ENCODE peak calls at places on chromosomes 1 and 21, in six cellular contexts. One of them, this sample, is unnamed. For H3K36me3, the result is how much of the 10 kb centered on the place peaks cover.

GRCh38 chr1:194338241-194338948 is 1152.0 kb upstream of the B3GALT2 start:
- DNase-seq in H1: no peak
- DNase-seq in IMR-90: peak
- DNase-seq in K562: no peak
- DNase-seq in adrenal gland: no peak
- DNase-seq in prostate gland: no peak
- DNase-seq in this sample: no peak

GRCh38 chr1:14613915-14614314 is 15.4 kb downstream of the KAZN start:
- DNase-seq in H1: no peak
- DNase-seq in IMR-90: no peak
- DNase-seq in K562: no peak
- DNase-seq in adrenal gland: no peak
- DNase-seq in prostate gland: no peak
- DNase-seq in this sample: no peak

GRCh38 chr1:201942129-201942495 is 4.2 kb downstream of the LMOD1 start:
- DNase-seq in H1: no peak
- DNase-seq in IMR-90: no peak
- DNase-seq in K562: no peak
- DNase-seq in adrenal gland: no peak
- DNase-seq in prostate gland: no peak
- DNase-seq in this sample: no peak

GRCh38 chr1:31663622-31664452 is 19.2 kb upstream of the PEF1 start:
- DNase-seq in H1: peak
- DNase-seq in IMR-90: peak
- DNase-seq in K562: peak
- DNase-seq in adrenal gland: peak
- DNase-seq in prostate gland: peak
- DNase-seq in this sample: peak

GRCh38 chr1:109828756-109829505 is 65.2 kb upstream of the EPS8L3 start:
- DNase-seq in H1: no peak
- DNase-seq in IMR-90: peak
- DNase-seq in K562: no peak
- DNase-seq in adrenal gland: peak
- DNase-seq in prostate gland: no peak
- DNase-seq in this sample: no peak

GRCh38 chr1:223845810-223846667 is at the start of gene TP53BP2:
- DNase-seq in H1: peak
- DNase-seq in IMR-90: peak
- DNase-seq in K562: peak
- DNase-seq in adrenal gland: peak
- DNase-seq in prostate gland: peak
- DNase-seq in this sample: peak

GRCh38 chr1:214396319-214396718 is 115.4 kb downstream of the SMYD2 start:
- DNase-seq in H1: no peak
- DNase-seq in IMR-90: peak
- DNase-seq in K562: no peak
- DNase-seq in adrenal gland: no peak
- DNase-seq in prostate gland: no peak
- DNase-seq in this sample: no peak

GRCh38 chr1:49298304-49298703 is 521.6 kb upstream of the BEND5 start:
- DNase-seq in H1: no peak
- DNase-seq in IMR-90: no peak
- DNase-seq in K562: no peak
- DNase-seq in adrenal gland: peak
- DNase-seq in prostate gland: peak
- DNase-seq in this sample: peak

GRCh38 chr1:61797045-61797755 is 54.9 kb downstream of the PATJ start:
- DNase-seq in H1: no peak
- DNase-seq in IMR-90: peak
- DNase-seq in K562: no peak
- DNase-seq in adrenal gland: no peak
- DNase-seq in prostate gland: no peak
- DNase-seq in this sample: no peak

GRCh38 chr1:41353744-41354143 is 7.5 kb upstream of the FOXO6 start:
- DNase-seq in H1: no peak
- DNase-seq in IMR-90: no peak
- DNase-seq in K562: no peak
- DNase-seq in adrenal gland: peak
- DNase-seq in prostate gland: no peak
- DNase-seq in this sample: no peak

GRCh38 chr1:207276465-207276864 is 45.0 kb upstream of the CD55 start:
- DNase-seq in H1: no peak
- DNase-seq in IMR-90: no peak
- DNase-seq in K562: no peak
- DNase-seq in adrenal gland: no peak
- DNase-seq in prostate gland: no peak
- DNase-seq in this sample: no peak

GRCh38 chr1:227343201-227343600 is 24.9 kb upstream of the CDC42BPA start:
- DNase-seq in H1: no peak
- DNase-seq in IMR-90: peak
- DNase-seq in K562: no peak
- DNase-seq in adrenal gland: no peak
- DNase-seq in prostate gland: no peak
- DNase-seq in this sample: no peak

GRCh38 chr1:227131193-227131592 is 187.1 kb downstream of the CDC42BPA start:
- DNase-seq in H1: no peak
- DNase-seq in IMR-90: peak
- DNase-seq in K562: no peak
- DNase-seq in adrenal gland: no peak
- DNase-seq in prostate gland: no peak
- DNase-seq in this sample: no peak

GRCh38 chr1:41673806-41674205 is 189.3 kb upstream of the EDN2 start:
- DNase-seq in H1: no peak
- DNase-seq in IMR-90: peak
- DNase-seq in K562: no peak
- DNase-seq in adrenal gland: no peak
- DNase-seq in prostate gland: no peak
- DNase-seq in this sample: no peak

DNA sequence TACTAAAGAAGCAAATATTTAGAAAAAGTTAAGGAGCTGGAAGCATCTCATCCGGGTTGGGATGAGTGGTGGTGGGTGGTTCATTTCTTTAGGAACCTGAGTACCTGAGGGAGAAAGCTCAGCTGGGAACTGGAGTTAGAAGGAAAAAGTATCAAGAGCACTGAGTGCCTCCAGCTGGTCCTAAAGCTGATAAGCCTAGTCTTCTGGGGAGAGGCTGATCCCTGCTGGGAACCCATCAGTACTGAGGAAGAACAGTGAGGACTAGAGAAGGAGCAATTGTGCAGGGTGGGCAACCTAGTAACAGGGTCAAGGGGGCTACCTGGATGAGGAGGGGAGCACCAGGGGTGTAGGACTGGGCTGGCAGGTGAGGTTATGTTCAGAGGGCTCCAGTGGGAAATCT is 89.5 kb downstream of the RUNX1 start:
- DNase-seq in H1: no peak
- DNase-seq in IMR-90: no peak
- DNase-seq in K562: no peak
- DNase-seq in adrenal gland: no peak
- DNase-seq in prostate gland: no peak
- DNase-seq in this sample: no peak
- H3K36me3 ChIP-seq in H1: under half
- H3K36me3 ChIP-seq in IMR-90: under half
- H3K36me3 ChIP-seq in K562: under half
- H3K36me3 ChIP-seq in adrenal gland: under half
- H3K36me3 ChIP-seq in prostate gland: under half
- H3K36me3 ChIP-seq in this sample: under half

DNA sequence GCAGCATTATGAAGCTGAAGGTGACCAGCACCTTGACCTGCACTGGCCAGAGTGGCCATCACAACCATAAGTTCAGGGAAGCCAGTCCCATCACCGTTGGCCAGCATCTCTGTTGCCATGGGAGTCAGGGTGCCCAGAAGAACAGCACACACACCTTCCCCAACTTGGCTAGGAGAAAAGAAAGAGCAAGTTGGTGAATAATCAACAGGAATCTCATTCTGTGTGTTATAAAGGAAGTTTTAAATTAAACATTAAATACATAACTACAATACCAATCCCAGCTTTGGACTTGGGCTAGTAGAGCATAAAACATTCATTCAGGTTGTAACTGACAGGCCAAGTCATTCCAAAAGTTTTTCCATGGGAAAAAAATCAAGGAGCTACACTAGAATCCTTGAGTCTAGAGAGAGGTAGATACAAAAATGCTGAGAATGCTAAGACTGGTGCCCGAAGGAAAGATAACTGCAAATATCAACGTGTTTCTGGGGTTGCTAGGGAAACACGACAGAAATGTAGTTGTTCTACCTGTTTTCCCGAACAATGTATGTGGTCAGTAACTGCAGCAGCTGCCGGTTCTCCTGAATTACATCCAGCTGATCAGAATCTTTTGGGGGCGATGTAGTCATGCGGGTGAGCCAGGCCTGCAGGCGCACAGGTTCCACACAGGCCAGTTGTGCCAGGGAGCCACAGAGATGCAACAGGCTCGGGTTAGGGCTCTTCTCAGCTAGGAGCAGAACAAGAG is 45.6 kb downstream of the UBR4 start:
- DNase-seq in H1: no peak
- DNase-seq in IMR-90: no peak
- DNase-seq in K562: no peak
- DNase-seq in adrenal gland: no peak
- DNase-seq in prostate gland: no peak
- DNase-seq in this sample: no peak
- H3K27ac ChIP-seq in H1: no peak
- H3K27ac ChIP-seq in IMR-90: no peak
- H3K27ac ChIP-seq in K562: no peak
- H3K27ac ChIP-seq in adrenal gland: peak
- H3K27ac ChIP-seq in prostate gland: peak
- H3K27ac ChIP-seq in this sample: no peak

GRCh38 chr1:195697130-195697529 is 911.1 kb downstream of the KCNT2 start:
- DNase-seq in H1: no peak
- DNase-seq in IMR-90: no peak
- DNase-seq in K562: no peak
- DNase-seq in adrenal gland: no peak
- DNase-seq in prostate gland: no peak
- DNase-seq in this sample: no peak
- TF ChIP-seq POLR2A in H1: no peak
- TF ChIP-seq POLR2A in IMR-90: no peak
- TF ChIP-seq POLR2A in K562: no peak
- TF ChIP-seq POLR2A in adrenal gland: no peak
- TF ChIP-seq POLR2A in prostate gland: no peak
- TF ChIP-seq POLR2A in this sample: no peak

GRCh38 chr1:12387641-12388040 is 157.8 kb downstream of the VPS13D start:
- DNase-seq in H1: no peak
- DNase-seq in IMR-90: peak
- DNase-seq in K562: no peak
- DNase-seq in adrenal gland: no peak
- DNase-seq in prostate gland: no peak
- DNase-seq in this sample: no peak
- H3K36me3 ChIP-seq in H1: under half
- H3K36me3 ChIP-seq in IMR-90: under half
- H3K36me3 ChIP-seq in K562: half or more
- H3K36me3 ChIP-seq in adrenal gland: under half
- H3K36me3 ChIP-seq in prostate gland: under half
- H3K36me3 ChIP-seq in this sample: under half

GRCh38 chr1:45930258-45931150 is 127.1 kb downstream of the MAST2 start:
- DNase-seq in H1: no peak
- DNase-seq in IMR-90: no peak
- DNase-seq in K562: no peak
- DNase-seq in adrenal gland: no peak
- DNase-seq in prostate gland: no peak
- DNase-seq in this sample: no peak
- H3K27ac ChIP-seq in H1: no peak
- H3K27ac ChIP-seq in IMR-90: peak
- H3K27ac ChIP-seq in K562: no peak
- H3K27ac ChIP-seq in adrenal gland: no peak
- H3K27ac ChIP-seq in prostate gland: no peak
- H3K27ac ChIP-seq in this sample: peak

GRCh38 chr21:46323710-46324389 is at the start of the genes C21orf58 and PCNT:
- DNase-seq in H1: peak
- DNase-seq in IMR-90: peak
- DNase-seq in K562: peak
- DNase-seq in adrenal gland: peak
- DNase-seq in prostate gland: peak
- DNase-seq in this sample: peak

GRCh38 chr21:46326110-46326703 is 2.3 kb downstream of the PCNT start:
- DNase-seq in H1: no peak
- DNase-seq in IMR-90: no peak
- DNase-seq in K562: no peak
- DNase-seq in adrenal gland: no peak
- DNase-seq in prostate gland: no peak
- DNase-seq in this sample: no peak

GRCh38 chr21:46325073-46325912 is 1.3 kb downstream of the PCNT start:
- DNase-seq in H1: peak
- DNase-seq in IMR-90: peak
- DNase-seq in K562: peak
- DNase-seq in adrenal gland: peak
- DNase-seq in prostate gland: peak
- DNase-seq in this sample: peak

GRCh38 chr21:46323227-46323709 is 402 bp downstream of the C21orf58 start:
- DNase-seq in H1: no peak
- DNase-seq in IMR-90: no peak
- DNase-seq in K562: no peak
- DNase-seq in adrenal gland: peak
- DNase-seq in prostate gland: no peak
- DNase-seq in this sample: no peak

DNA sequence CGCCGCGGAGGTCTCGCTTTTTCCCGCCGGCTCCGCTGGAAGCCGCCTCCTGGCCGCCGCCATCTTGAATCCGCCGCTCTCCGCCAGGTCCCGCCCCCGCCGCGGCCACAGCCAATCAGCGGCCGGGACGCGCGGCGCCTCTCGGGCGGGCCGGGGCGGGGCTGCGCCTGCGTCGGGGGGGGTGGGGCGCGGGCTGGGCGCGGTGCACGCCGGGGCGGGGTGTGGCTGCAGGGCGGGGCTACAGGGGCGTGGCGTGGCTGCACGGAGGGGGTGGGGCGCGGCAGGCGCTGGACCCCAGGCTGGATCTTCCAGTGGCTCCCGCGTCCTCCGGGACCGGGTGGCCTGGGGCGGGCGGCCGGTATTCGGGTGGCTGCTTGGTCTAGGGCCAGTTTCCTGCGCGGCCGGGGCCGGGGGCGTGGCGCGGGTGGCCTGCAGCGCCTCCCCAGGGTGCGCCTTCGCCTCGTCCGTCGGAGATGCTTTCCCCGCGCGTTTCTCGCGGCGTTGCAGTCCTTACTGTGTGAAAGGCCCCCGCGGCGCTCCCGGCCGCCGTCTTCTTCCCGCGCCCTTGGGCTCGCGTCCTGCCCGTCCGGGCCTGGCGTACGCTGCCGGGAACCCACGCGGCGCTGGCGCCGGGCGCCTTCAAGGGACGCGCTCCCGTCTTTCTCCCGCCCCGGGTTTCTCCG is 575 bp downstream of the PCNT start:
- DNase-seq in H1: peak
- DNase-seq in IMR-90: peak
- DNase-seq in K562: peak
- DNase-seq in adrenal gland: peak
- DNase-seq in prostate gland: peak
- DNase-seq in this sample: peak
- TF ChIP-seq POLR2A in H1: no peak
- TF ChIP-seq POLR2A in IMR-90: no peak
- TF ChIP-seq POLR2A in K562: peak
- TF ChIP-seq POLR2A in adrenal gland: peak
- TF ChIP-seq POLR2A in prostate gland: peak
- TF ChIP-seq POLR2A in this sample: peak

DNA sequence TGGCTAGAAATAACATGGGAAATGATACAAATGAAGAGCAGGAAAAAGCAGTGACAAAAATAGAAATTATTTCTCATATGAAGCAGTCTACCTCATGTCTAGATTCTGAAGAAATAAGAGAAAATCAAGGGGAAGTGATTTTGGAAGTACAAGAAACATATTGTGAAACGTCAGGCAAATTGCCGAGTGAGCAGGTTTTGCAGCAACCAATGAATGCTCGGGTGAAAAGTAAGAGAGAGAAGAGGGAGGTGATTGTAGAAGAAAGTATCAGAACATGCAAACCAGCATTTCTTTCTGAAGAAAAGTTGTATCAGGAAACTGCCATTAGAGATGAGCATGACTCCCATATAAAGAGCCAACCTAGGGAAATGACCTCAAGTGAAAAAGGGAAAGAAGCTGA is 130.8 kb downstream of the MACF1 start:
- DNase-seq in H1: no peak
- DNase-seq in IMR-90: no peak
- DNase-seq in K562: no peak
- DNase-seq in adrenal gland: no peak
- DNase-seq in prostate gland: no peak
- DNase-seq in this sample: no peak
- H3K36me3 ChIP-seq in H1: under half
- H3K36me3 ChIP-seq in IMR-90: half or more
- H3K36me3 ChIP-seq in K562: half or more
- H3K36me3 ChIP-seq in adrenal gland: half or more
- H3K36me3 ChIP-seq in prostate gland: under half
- H3K36me3 ChIP-seq in this sample: under half